ENCODE peak calls at places on chromosomes 12 and 14, in four cellular contexts. I, E, W and O are unnamed samples.

GRCh38 chr12:6367065-6367968 is 8.0 kb downstream of the SCNN1A start:
- DNase-seq in I (peak), E (peak), W (peak), O (peak)

GRCh38 chr14:66401447-66402095 is 84.6 kb upstream of the CCDC196 start:
- DNase-seq in I (no peak), E (peak), W (peak), O (peak)

GRCh38 chr14:22339277-22339676 is 249.7 kb downstream of the DAD1 start:
- DNase-seq in I (peak), E (no peak), W (peak), O (peak)

GRCh38 chr14:67428501-67429031 is 16.6 kb upstream of the PLEK2 start:
- DNase-seq in I (peak), E (peak), W (peak), O (peak)

GRCh38 chr12:32025906-32026305 is 66.7 kb downstream of the RESF1 start:
- DNase-seq in I (no peak), E (no peak), W (no peak), O (no peak)

GRCh38 chr14:23306412-23307145 is at the start of gene BCL2L2:
- DNase-seq in I (peak), E (peak), W (peak), O (peak)

GRCh38 chr14:76977793-76978730 is 50.4 kb downstream of the IRF2BPL start:
- DNase-seq in I (no peak), E (no peak), W (peak), O (peak)

GRCh38 chr12:132812631-132813305 is 15.9 kb downstream of the GOLGA3 start:
- DNase-seq in I (peak), E (peak), W (no peak), O (peak)

GRCh38 chr14:56650075-56650474 is 70.5 kb downstream of the TMEM260 start:
- DNase-seq in I (no peak), E (no peak), W (no peak), O (no peak)

GRCh38 chr14:54935958-54936357 is 33.3 kb upstream of the GCH1 start:
- DNase-seq in I (no peak), E (no peak), W (peak), O (peak)

GRCh38 chr14:28058012-28058296 is 708.6 kb upstream of the FOXG1 start:
- DNase-seq in I (no peak), E (no peak), W (no peak), O (no peak)

GRCh38 chr12:109822951-109823411 is 10.2 kb downstream of the TRPV4 start:
- DNase-seq in I (no peak), E (peak), W (no peak), O (no peak)

GRCh38 chr14:88380405-88380804 is 5.1 kb upstream of the SPATA7 start:
- DNase-seq in I (peak), E (peak), W (peak), O (peak)

GRCh38 chr12:50362671-50363070 is 33.7 kb downstream of the FAM186A start:
- DNase-seq in I (no peak), E (no peak), W (no peak), O (no peak)

DNA sequence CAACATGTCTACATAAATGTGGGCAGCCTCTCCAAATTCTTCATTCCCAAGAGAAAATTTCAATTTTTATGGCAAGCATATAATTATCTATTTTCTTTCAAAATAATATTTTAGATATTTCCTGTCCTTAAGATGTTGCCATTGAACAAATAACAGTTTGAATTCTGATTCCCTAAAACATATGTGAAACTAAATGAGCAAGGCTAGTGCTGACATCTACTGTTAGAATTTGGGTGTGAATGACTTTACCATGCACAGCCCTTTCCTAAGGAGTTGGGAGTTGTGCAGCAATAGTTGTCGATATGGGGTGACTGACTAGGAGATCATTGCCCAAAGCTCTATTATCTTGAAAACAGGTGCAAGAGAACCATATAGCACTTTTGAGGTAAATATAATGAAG is 108.2 kb upstream of the SLC38A4 start:
- DNase-seq in I (peak), E (peak), W (peak), O (peak)
- TF ChIP-seq CTCF in I (peak), E (peak), W (peak), O (peak)

GRCh38 chr14:103103461-103104388 is 9.2 kb downstream of the EXOC3L4 start:
- DNase-seq in I (no peak), E (peak), W (peak), O (peak)
- H3K4me3 ChIP-seq in I (no peak), E (peak), W (no peak), O (no peak)

GRCh38 chr12:113887906-113888305 is 78.2 kb downstream of the RBM19 start:
- DNase-seq in I (no peak), E (no peak), W (no peak), O (no peak)

GRCh38 chr12:113888435-113888834 is 77.7 kb downstream of the RBM19 start:
- DNase-seq in I (no peak), E (no peak), W (no peak), O (no peak)

GRCh38 chr12:113891167-113891692 is 74.9 kb downstream of the RBM19 start:
- DNase-seq in I (no peak), E (no peak), W (no peak), O (no peak)

GRCh38 chr12:113889806-113890581 is 76.1 kb downstream of the RBM19 start:
- DNase-seq in I (no peak), E (no peak), W (no peak), O (no peak)

GRCh38 chr12:113889076-113889475 is 77.0 kb downstream of the RBM19 start:
- DNase-seq in I (no peak), E (no peak), W (peak), O (peak)
- TF ChIP-seq CTCF in I (no peak), E (no peak), W (no peak), O (no peak)

GRCh38 chr12:12715459-12716150 is 1.6 kb upstream of the CDKN1B start:
- DNase-seq in I (no peak), E (peak), W (no peak), O (no peak)
- H3K4me3 ChIP-seq in I (peak), E (no peak), W (no peak), O (no peak)

GRCh38 chr14:25431211-25432076 is 381.5 kb upstream of the STXBP6 start:
- DNase-seq in I (no peak), E (peak), W (no peak), O (peak)
- TF ChIP-seq CTCF in I (no peak), E (peak), W (no peak), O (peak)

GRCh38 chr12:94208433-94208921 is 60.1 kb downstream of the PLXNC1 start:
- DNase-seq in I (no peak), E (no peak), W (no peak), O (peak)

GRCh38 chr12:94206886-94207285 is 58.5 kb downstream of the PLXNC1 start:
- DNase-seq in I (no peak), E (peak), W (no peak), O (no peak)

GRCh38 chr12:94205738-94206310 is 57.4 kb downstream of the PLXNC1 start:
- DNase-seq in I (no peak), E (no peak), W (no peak), O (no peak)

GRCh38 chr12:94209240-94209639 is 60.9 kb downstream of the PLXNC1 start:
- DNase-seq in I (no peak), E (no peak), W (no peak), O (no peak)

DNA sequence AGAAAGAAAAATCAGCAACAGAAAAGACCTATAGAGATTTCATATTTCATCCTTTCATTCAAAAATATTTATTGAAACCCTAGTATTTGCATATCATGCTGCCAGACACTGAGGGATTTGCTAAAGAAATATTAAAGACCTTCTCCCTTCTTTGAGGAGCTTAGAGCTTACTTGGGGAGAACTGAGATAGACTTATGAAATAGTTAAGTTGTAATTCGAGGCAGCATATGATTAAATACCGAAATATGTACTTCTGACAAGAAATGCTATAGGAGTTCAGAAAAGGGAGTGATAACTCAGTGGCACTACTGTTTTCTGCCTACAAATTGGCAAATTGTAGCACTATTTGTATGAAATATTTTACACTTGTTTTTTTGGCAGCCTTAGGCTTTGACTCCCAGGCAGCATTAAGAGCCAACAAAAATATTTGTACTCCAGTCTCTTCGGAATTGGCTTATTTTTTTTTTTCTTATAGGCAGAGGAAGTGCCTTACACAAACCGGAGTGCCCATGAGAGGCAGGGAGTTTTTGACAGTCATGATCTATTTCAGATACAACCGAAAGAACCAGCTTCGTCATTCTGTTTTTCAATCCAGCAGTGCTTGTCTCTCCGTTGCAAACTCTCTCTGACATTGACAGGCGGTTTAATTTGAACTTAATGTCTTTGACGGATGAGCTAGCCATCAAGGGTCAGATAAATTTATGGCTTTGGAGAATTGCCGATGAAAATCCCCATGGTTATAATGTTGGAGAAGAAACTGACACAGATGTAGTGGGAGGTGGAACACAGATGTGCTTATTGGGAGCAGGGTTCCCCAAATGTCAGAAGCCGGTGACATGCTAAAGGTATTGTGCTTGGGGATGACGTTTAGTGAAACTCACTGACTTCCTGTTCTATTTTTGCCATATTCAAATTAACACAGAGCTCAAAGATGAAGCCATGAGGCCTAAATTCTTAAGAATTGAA is 59.4 kb downstream of the PLXNC1 start:
- DNase-seq in I (no peak), E (peak), W (peak), O (peak)
- H3K4me3 ChIP-seq in I (no peak), E (peak), W (no peak), O (no peak)

GRCh38 chr14:45990252-45990651 is 661.3 kb downstream of the RPL10L start:
- DNase-seq in I (no peak), E (peak), W (no peak), O (no peak)
- TF ChIP-seq CTCF in I (peak), E (peak), W (peak), O (peak)

GRCh38 chr12:30740274-30740673 is 14.5 kb downstream of the CAPRIN2 start:
- DNase-seq in I (no peak), E (no peak), W (no peak), O (no peak)
- H3K4me3 ChIP-seq in I (no peak), E (no peak), W (no peak), O (no peak)